ENCODE peak calls at places on chromosomes 6 and 20, in nine cellular contexts. M, J, O, V, Z, Y, I, E and N are unnamed samples.

GRCh38 chr6:148620579-148621298 is 126.1 kb upstream of the UST start:
- DNase-seq in M (no peak), J (no peak), O (no peak), V (no peak), Z (no peak), Y (no peak), I (no peak), E (no peak), N (no peak)

GRCh38 chr6:165480916-165481315 is 171.5 kb upstream of the C6orf118 start:
- DNase-seq in M (no peak), J (no peak), O (no peak), V (no peak), Z (no peak), Y (no peak), I (no peak), E (no peak), N (no peak)

GRCh38 chr6:165704001-165704748 is 41.1 kb upstream of the PDE10A start:
- DNase-seq in M (no peak), J (no peak), O (no peak), V (no peak), Z (no peak), Y (no peak), I (peak), E (peak), N (no peak)

GRCh38 chr6:166952567-166953464 is 3.5 kb downstream of the RNASET2 start:
- DNase-seq in M (no peak), J (peak), O (no peak), V (no peak), Z (no peak), Y (peak), I (no peak), E (no peak), N (no peak)

GRCh38 chr20:62752671-62753501 is 43.4 kb upstream of the MRGBP start:
- DNase-seq in M (peak), J (peak), O (no peak), V (peak), Z (no peak), Y (no peak), I (no peak), E (no peak), N (no peak)

GRCh38 chr6:152046118-152046517 is 238.6 kb downstream of the ESR1 start:
- DNase-seq in M (no peak), J (no peak), O (no peak), V (no peak), Z (no peak), Y (no peak), I (no peak), E (no peak), N (no peak)

GRCh38 chr6:67898875-67899274 is 736.2 kb upstream of the ADGRB3 start:
- DNase-seq in M (no peak), J (no peak), O (no peak), V (no peak), Z (no peak), Y (no peak), I (no peak), E (no peak), N (no peak)

GRCh38 chr6:53679446-53679933 is 13.9 kb upstream of the KLHL31 start:
- DNase-seq in M (no peak), J (no peak), O (peak), V (peak), Z (no peak), Y (no peak), I (no peak), E (peak), N (peak)

GRCh38 chr20:58169441-58169840 is 59.0 kb downstream of the ANKRD60 start:
- DNase-seq in M (no peak), J (no peak), O (no peak), V (no peak), Z (no peak), Y (no peak), I (no peak), E (peak), N (no peak)

GRCh38 chr6:162887981-162888689 is 160.4 kb downstream of the PACRG start:
- DNase-seq in M (no peak), J (no peak), O (no peak), V (no peak), Z (no peak), Y (no peak), I (no peak), E (no peak), N (no peak)

GRCh38 chr6:308307-308706 is 16.0 kb downstream of the DUSP22 start:
- DNase-seq in M (no peak), J (no peak), O (no peak), V (no peak), Z (no peak), Y (no peak), I (no peak), E (no peak), N (peak)

GRCh38 chr6:167290786-167291622 is at the start of gene UNC93A:
- DNase-seq in M (no peak), J (no peak), O (no peak), V (no peak), Z (no peak), Y (no peak), I (no peak), E (no peak), N (no peak)

GRCh38 chr20:11432407-11432806 is 485.3 kb upstream of the BTBD3 start:
- DNase-seq in M (no peak), J (no peak), O (no peak), V (no peak), Z (no peak), Y (no peak), I (no peak), E (peak), N (peak)

GRCh38 chr6:157148391-157149323 is 174.7 kb downstream of the TMEM242 start:
- DNase-seq in M (peak), J (no peak), O (no peak), V (peak), Z (no peak), Y (no peak), I (peak), E (peak), N (peak)